ENCODE peak calls at places on chromosomes 4 and X, in six cellular contexts. O is GM06990, D is KBM-7, Q is posterior cingulate gyrus, A is WTC11, Z is EH. E is an unnamed sample.
A peak's percentile ranks its signal among the peaks of the same experiment; 100 is the strongest.

GRCh38 chr4:52551487-52551886 is 107.6 kb downstream of the USP46 start:
- DNase-seq in O (no peak), D (no peak), Q (no peak), A (no peak), Z (no peak), E (no peak)

GRCh38 chrX:48956728-48957414 is 536 bp downstream of the OTUD5 start:
- DNase-seq in O (peak; percentile 54), D (no peak), Q (no peak), A (no peak), Z (no peak), E (no peak)

GRCh38 chr4:117898496-117898895 is 135.8 kb upstream of the NDST3 start:
- DNase-seq in O (no peak), D (no peak), Q (no peak), A (no peak), Z (peak; percentile 5), E (peak; percentile 61)

GRCh38 chr4:15159477-15160019 is 157.3 kb downstream of the CPEB2 start:
- DNase-seq in O (no peak), D (no peak), Q (no peak), A (no peak), Z (no peak), E (no peak)

GRCh38 chrX:102858826-102859627 is 78.0 kb upstream of the RAB40AL start:
- DNase-seq in O (no peak), D (no peak), Q (no peak), A (peak; percentile 22), Z (peak; percentile 66), E (no peak)

GRCh38 chrX:147174596-147174995 is 360.1 kb upstream of the CXorf51A start:
- DNase-seq in O (no peak), D (no peak), Q (no peak), A (no peak), Z (no peak), E (no peak)

GRCh38 chrX:155997436-155997835 is at the start of gene IL9R:
- DNase-seq in O (peak; percentile 39), D (peak; percentile 94), Q (no peak), A (no peak), Z (no peak), E (no peak)

GRCh38 chr4:54513741-54514140 is 144.0 kb upstream of the KIT start:
- DNase-seq in O (no peak), D (no peak), Q (no peak), A (no peak), Z (no peak), E (no peak)

GRCh38 chr4:118225521-118225920 is 127.3 kb downstream of the PRSS12 start:
- DNase-seq in O (no peak), D (no peak), Q (no peak), A (no peak), Z (peak; percentile 1), E (no peak)

GRCh38 chrX:153632612-153632980 is 14.4 kb upstream of the DUSP9 start:
- DNase-seq in O (no peak), D (no peak), Q (no peak), A (no peak), Z (no peak), E (no peak)

GRCh38 chr4:28772066-28772465 is 1911.4 kb downstream of the STIM2 start:
- DNase-seq in O (no peak), D (no peak), Q (no peak), A (no peak), Z (peak; percentile 78), E (peak; percentile 56)

GRCh38 chr4:172851534-172851933 is 317.1 kb upstream of the GALNT7 start:
- DNase-seq in O (no peak), D (no peak), Q (no peak), A (no peak), Z (peak; percentile 11), E (peak; percentile 16)

GRCh38 chr4:180058731-180059215 is 2184.4 kb upstream of the TENM3 start:
- DNase-seq in O (peak; percentile 77), D (peak; percentile 73), Q (peak; percentile 49), A (peak; percentile 69), Z (peak; percentile 19), E (no peak)

GRCh38 chr4:162075691-162076090 is 88.1 kb downstream of the FSTL5 start:
- DNase-seq in O (no peak), D (no peak), Q (no peak), A (no peak), Z (no peak), E (no peak)

GRCh38 chr4:45350438-45350837 is 624.1 kb upstream of the GNPDA2 start:
- DNase-seq in O (no peak), D (no peak), Q (no peak), A (no peak), Z (no peak), E (peak; percentile 11)

GRCh38 chr4:4356106-4357041 is 30.5 kb upstream of the NSG1 start:
- DNase-seq in O (no peak), D (no peak), Q (no peak), A (no peak), Z (no peak), E (no peak)

GRCh38 chrX:141903400-141904155 is at the start of gene MAGEC1:
- DNase-seq in O (no peak), D (no peak), Q (no peak), A (no peak), Z (no peak), E (no peak)

GRCh38 chr4:147029296-147029695 is 83.6 kb upstream of the TTC29 start:
- DNase-seq in O (no peak), D (no peak), Q (no peak), A (no peak), Z (no peak), E (no peak)

GRCh38 chr4:74418063-74418670 is 26.8 kb upstream of the AREG start:
- DNase-seq in O (no peak), D (no peak), Q (no peak), A (no peak), Z (peak; percentile 92), E (peak; percentile 80)

GRCh38 chr4:53591372-53591892 is at the start of gene LNX1:
- DNase-seq in O (no peak), D (peak; percentile 49), Q (no peak), A (peak; percentile 93), Z (no peak), E (no peak)

GRCh38 chr4:38189445-38189844 is 229.2 kb downstream of the PTTG2 start:
- DNase-seq in O (no peak), D (no peak), Q (no peak), A (no peak), Z (peak; percentile 96), E (peak; percentile 83)

GRCh38 chrX:55867254-55867653 is 149.7 kb downstream of the RRAGB start:
- DNase-seq in O (peak; percentile 61), D (peak; percentile 34), Q (no peak), A (no peak), Z (peak; percentile 7), E (no peak)

GRCh38 chr4:120856294-120856693 is 66.2 kb downstream of the PRDM5 start:
- DNase-seq in O (no peak), D (no peak), Q (no peak), A (no peak), Z (no peak), E (no peak)

GRCh38 chrX:6226053-6226645 is 2.5 kb downstream of the NLGN4X start:
- DNase-seq in O (peak; percentile 32), D (no peak), Q (peak; percentile 13), A (peak; percentile 45), Z (no peak), E (no peak)

GRCh38 chrX:120357186-120357585 is 4.7 kb upstream of the ATP1B4 start:
- DNase-seq in O (no peak), D (no peak), Q (no peak), A (no peak), Z (no peak), E (no peak)

GRCh38 chrX:22057667-22058066 is 25.5 kb downstream of the PHEX start:
- DNase-seq in O (peak; percentile 25), D (no peak), Q (no peak), A (no peak), Z (no peak), E (no peak)

GRCh38 chr4:147981305-147981704 is 249.4 kb downstream of the ARHGAP10 start:
- DNase-seq in O (peak; percentile 11), D (no peak), Q (no peak), A (no peak), Z (peak; percentile 54), E (no peak)

GRCh38 chr4:141246243-141246642 is 25.5 kb downstream of the ZNF330 start:
- DNase-seq in O (no peak), D (no peak), Q (no peak), A (no peak), Z (peak; percentile 85), E (peak; percentile 59)

GRCh38 chr4:23878912-23879732 is 10.7 kb downstream of the PPARGC1A start:
- DNase-seq in O (no peak), D (no peak), Q (no peak), A (no peak), Z (peak; percentile 13), E (no peak)

GRCh38 chr4:106277140-106277680 is 38.8 kb downstream of the TBCK start:
- DNase-seq in O (no peak), D (no peak), Q (no peak), A (no peak), Z (no peak), E (no peak)

GRCh38 chr4:118967393-118967792 is 78.7 kb downstream of the SYNPO2 start:
- DNase-seq in O (peak; percentile 4), D (no peak), Q (no peak), A (no peak), Z (peak; percentile 74), E (no peak)

GRCh38 chr4:80931645-80932215 is 98.8 kb upstream of the BMP3 start:
- DNase-seq in O (no peak), D (no peak), Q (no peak), A (no peak), Z (peak; percentile 3), E (no peak)

GRCh38 chrX:95956780-95957179 is 727.9 kb upstream of the DIAPH2 start:
- DNase-seq in O (no peak), D (no peak), Q (no peak), A (peak; percentile 11), Z (no peak), E (no peak)

GRCh38 chr4:140774956-140775355 is 18.8 kb upstream of the TBC1D9 start:
- DNase-seq in O (no peak), D (no peak), Q (no peak), A (no peak), Z (no peak), E (no peak)

GRCh38 chr4:43146198-43146597 is 253.7 kb downstream of the GRXCR1 start:
- DNase-seq in O (no peak), D (no peak), Q (no peak), A (no peak), Z (no peak), E (no peak)

GRCh38 chr4:117085185-117085701 is at the start of gene TRAM1L1:
- DNase-seq in O (no peak), D (peak; percentile 86), Q (peak; percentile 68), A (peak; percentile 86), Z (peak; percentile 43), E (peak; percentile 36)

GRCh38 chr4:140052050-140052449 is 101.9 kb downstream of the MAML3 start:
- DNase-seq in O (no peak), D (peak; percentile 47), Q (no peak), A (peak; percentile 22), Z (peak; percentile 59), E (no peak)

GRCh38 chr4:155541716-155542115 is 124.9 kb upstream of the GUCY1A1 start:
- DNase-seq in O (no peak), D (no peak), Q (no peak), A (no peak), Z (peak; percentile 22), E (peak; percentile 4)

GRCh38 chr4:40918330-40918729 is 168.6 kb downstream of the NSUN7 start:
- DNase-seq in O (no peak), D (peak; percentile 16), Q (no peak), A (no peak), Z (peak; percentile 94), E (no peak)